ENCODE peak calls at places on chromosome 10, in seven cellular contexts. N, Q, L, G, K, M and W are unnamed samples.

GRCh38 chr10:89476676-89477075 is 58.7 kb downstream of the SLC16A12 start:
- DNase-seq in N (no peak), Q (no peak), L (no peak), G (no peak), K (no peak), M (peak), W (no peak)

GRCh38 chr10:125060038-125060437 is 100.3 kb downstream of the CTBP2 start:
- DNase-seq in N (no peak), Q (no peak), L (no peak), G (no peak), K (no peak), M (no peak), W (no peak)

GRCh38 chr10:89515031-89515841 is 20.2 kb downstream of the SLC16A12 start:
- DNase-seq in N (no peak), Q (no peak), L (no peak), G (no peak), K (no peak), M (no peak), W (no peak)

GRCh38 chr10:103879409-103879808 is 24.0 kb upstream of the SH3PXD2A start:
- DNase-seq in N (no peak), Q (no peak), L (no peak), G (no peak), K (no peak), M (no peak), W (no peak)

GRCh38 chr10:6473430-6473829 is 106.6 kb downstream of the PRKCQ start:
- DNase-seq in N (no peak), Q (no peak), L (no peak), G (peak), K (no peak), M (no peak), W (no peak)

GRCh38 chr10:11276475-11276990 is 258.9 kb downstream of the CELF2 start:
- DNase-seq in N (no peak), Q (no peak), L (no peak), G (no peak), K (no peak), M (no peak), W (no peak)

GRCh38 chr10:100469756-100470155 is 6.9 kb downstream of the WNT8B start:
- DNase-seq in N (no peak), Q (no peak), L (no peak), G (no peak), K (no peak), M (no peak), W (no peak)

GRCh38 chr10:35195361-35196306 is 69.0 kb downstream of the CREM start:
- DNase-seq in N (peak), Q (peak), L (no peak), G (peak), K (peak), M (peak), W (peak)

GRCh38 chr10:119817991-119818888 is 54.4 kb downstream of the MCMBP start:
- DNase-seq in N (peak), Q (no peak), L (peak), G (no peak), K (no peak), M (no peak), W (no peak)
- H3K4me3 ChIP-seq in N (no peak), Q (no peak), L (peak), G (no peak), K (no peak), M (no peak), W (no peak)

DNA sequence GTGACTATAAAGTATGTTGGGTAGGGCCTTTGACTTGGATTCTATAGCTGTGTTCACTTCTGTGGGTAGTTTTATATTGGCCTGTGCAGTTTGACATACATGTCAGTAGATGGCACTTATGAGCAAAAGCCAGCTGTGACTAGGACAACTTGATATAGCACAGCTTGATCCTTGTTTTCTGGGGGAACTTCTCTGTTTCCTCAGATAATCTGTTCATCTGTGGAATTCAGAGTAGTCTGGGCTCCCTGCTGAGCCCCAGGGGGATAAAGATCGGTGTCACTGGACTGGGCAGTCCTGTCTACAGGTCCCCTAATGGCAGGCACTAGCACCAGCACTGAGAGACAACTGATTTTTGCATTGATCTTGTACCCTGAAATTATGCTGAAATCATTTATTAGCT is 25.4 kb downstream of the CYP2C9 start:
- DNase-seq in N (peak), Q (peak), L (peak), G (no peak), K (no peak), M (peak), W (peak)
- TF ChIP-seq SIN3A in N (no peak), Q (no peak), L (no peak), G (no peak), K (no peak), M (no peak), W (no peak)

GRCh38 chr10:17663450-17663849 is 19.5 kb downstream of the STAM start:
- DNase-seq in N (no peak), Q (no peak), L (no peak), G (no peak), K (no peak), M (no peak), W (no peak)

GRCh38 chr10:17662193-17663138 is 18.5 kb downstream of the STAM start:
- DNase-seq in N (no peak), Q (no peak), L (no peak), G (peak), K (no peak), M (no peak), W (no peak)

GRCh38 chr10:17669185-17669872 is 25.4 kb downstream of the STAM start:
- DNase-seq in N (no peak), Q (no peak), L (no peak), G (no peak), K (peak), M (no peak), W (no peak)

GRCh38 chr10:17668435-17669184 is 24.7 kb downstream of the STAM start:
- DNase-seq in N (no peak), Q (no peak), L (no peak), G (no peak), K (no peak), M (peak), W (no peak)

DNA sequence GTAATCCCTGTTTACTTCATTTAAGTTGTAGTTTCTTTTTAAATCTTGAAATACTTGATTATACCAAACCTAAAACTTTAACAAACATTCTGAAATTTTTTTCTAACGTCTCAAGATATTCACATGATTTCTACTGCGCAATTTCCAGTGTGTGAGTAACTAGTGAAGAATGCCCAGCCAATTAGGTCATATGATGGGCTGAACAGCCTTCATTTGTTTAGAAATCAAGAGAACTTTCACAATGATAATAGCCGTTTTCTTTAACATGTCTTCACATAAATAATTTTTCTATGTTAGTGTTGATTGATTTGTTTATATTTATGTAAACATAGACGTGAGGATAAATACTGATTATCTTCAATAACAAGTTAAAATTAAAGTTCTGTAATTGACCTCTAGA is 21.8 kb downstream of the STAM start:
- DNase-seq in N (no peak), Q (no peak), L (no peak), G (no peak), K (no peak), M (peak), W (peak)
- H3K4me3 ChIP-seq in N (no peak), Q (no peak), L (no peak), G (no peak), K (no peak), M (no peak), W (no peak)

DNA sequence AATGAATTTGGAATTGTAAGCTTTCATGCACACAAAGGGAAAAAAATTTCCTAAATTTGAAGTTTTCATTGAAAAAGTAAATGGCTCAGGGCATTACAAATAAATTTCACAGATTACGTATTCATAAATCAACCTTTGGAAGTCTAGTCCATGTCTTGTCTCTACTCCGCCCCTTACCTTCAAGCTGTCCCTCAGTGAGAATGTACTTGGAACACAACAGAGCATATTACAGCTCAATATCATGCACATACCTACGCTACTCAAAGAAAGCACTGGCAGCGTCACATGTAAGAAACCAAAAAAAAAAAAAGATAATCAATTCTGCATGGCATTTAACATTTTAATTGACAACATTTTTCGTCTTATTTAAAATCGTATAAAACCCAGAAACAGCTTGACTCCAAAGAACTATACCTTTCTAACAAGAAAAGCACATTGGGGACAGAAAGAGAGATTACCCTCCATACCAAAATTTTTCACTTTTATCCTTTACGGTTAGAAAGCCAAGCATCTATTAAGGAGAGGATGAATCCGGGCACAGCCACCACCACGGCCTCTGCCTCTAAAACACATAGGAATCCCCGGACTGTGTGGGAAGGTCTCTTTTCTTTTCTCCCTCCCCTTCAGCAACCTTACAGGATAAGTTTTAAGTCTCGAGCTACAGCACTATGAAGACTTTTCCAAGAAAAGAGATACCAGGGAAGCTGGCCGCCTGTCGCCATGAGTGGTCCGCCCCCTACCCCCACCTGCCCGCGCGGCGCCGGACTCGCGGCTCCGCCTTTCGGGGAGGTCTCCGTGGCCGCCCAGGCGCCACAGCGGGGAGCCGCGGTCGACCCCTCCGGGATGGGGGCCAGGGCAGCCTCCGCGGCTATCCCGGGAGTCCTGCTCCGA is 1.1 kb downstream of the JMJD1C start:
- DNase-seq in N (peak), Q (no peak), L (no peak), G (peak), K (no peak), M (no peak), W (no peak)
- TF ChIP-seq SIN3A in N (peak), Q (no peak), L (no peak), G (no peak), K (no peak), M (no peak), W (peak)

DNA sequence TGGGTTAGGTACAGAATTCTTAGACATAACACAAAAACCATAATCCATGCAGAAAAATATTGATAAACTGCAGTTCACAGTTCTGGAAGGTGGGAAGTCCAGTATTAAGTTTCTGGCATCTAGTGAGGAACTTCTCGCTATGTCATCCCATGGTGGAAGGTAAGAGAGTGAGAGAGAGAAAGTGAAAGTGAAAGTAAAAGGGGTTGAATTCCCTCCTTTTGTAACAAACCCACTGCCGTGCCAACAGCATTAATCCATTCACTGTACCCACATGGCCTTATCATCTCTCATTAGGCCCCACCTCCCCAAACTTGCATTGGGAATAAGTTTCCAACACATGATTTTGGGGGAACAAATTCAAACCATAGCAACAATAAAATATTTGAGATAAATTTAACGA is 17.1 kb downstream of the ZNF485 start:
- DNase-seq in N (peak), Q (no peak), L (no peak), G (peak), K (no peak), M (no peak), W (no peak)
- H3K4me3 ChIP-seq in N (peak), Q (no peak), L (no peak), G (no peak), K (no peak), M (no peak), W (peak)

DNA sequence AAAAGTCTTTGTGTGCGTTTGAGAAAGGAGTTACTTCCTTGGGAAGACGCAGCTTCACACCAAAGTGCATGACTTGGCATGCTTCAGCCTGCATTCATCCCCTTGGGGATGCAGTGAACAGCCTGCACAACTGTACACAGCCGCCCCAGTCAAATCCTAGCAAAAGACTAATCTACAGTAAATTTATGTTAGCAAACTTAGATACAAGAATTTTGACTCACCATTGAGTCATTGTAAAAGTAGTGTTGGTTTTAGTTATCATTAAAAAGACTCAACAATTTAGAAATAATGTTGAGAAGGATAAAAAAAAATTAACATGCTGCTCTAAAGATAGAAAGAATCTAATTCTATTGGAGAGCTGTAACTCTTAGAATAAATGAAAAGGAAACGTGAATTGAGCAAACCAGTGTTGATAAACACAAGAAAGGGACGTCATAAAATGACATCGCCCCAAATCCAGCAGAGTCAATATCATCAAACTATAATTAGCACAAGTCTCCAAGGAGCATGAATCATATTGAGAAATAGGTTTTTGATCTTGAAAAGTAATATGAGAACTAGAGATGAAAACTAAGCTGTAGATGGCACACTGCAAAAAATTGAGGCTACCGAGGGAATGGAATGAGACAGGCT is 11.9 kb upstream of the OPTN start:
- DNase-seq in N (no peak), Q (peak), L (no peak), G (no peak), K (no peak), M (no peak), W (no peak)
- TF ChIP-seq SIN3A in N (no peak), Q (no peak), L (no peak), G (no peak), K (no peak), M (no peak), W (no peak)